ENCODE peak calls at places on chromosome 3, in five cellular contexts. M is A549, B is GM12878, O is K562, E is HepG2. U is an unnamed sample.

GRCh38 chr3:11220230-11220629 is 52.0 kb upstream of the ATG7 start:
- DNase-seq in B (no peak), O (no peak), M (no peak), E (no peak), U (peak)

GRCh38 chr3:72238836-72239235 is 453.9 kb upstream of the PROK2 start:
- DNase-seq in M (no peak), B (no peak), O (no peak), E (no peak), U (no peak)

GRCh38 chr3:49016414-49017228 is 1.8 kb downstream of the DALRD3 start:
- DNase-seq in B (no peak), E (no peak), M (no peak), O (no peak), U (no peak)

GRCh38 chr3:107999215-107999775 is 91.5 kb downstream of the CD47 start:
- DNase-seq in M (peak), B (no peak), E (no peak), O (no peak), U (no peak)

GRCh38 chr3:126567696-126568438 is 9.1 kb upstream of the C3orf22 start:
- DNase-seq in B (no peak), M (peak), E (peak), O (no peak), U (no peak)

GRCh38 chr3:16102905-16103364 is 71.5 kb upstream of the GALNT15 start:
- DNase-seq in B (no peak), M (peak), O (no peak), E (peak), U (no peak)

GRCh38 chr3:126746395-126747177 is 42.5 kb downstream of the CHCHD6 start:
- DNase-seq in E (peak), M (peak), B (no peak), O (peak), U (no peak)

GRCh38 chr3:194212021-194212868 is 76.3 kb downstream of the HES1 start:
- DNase-seq in M (no peak), E (no peak), O (no peak), B (no peak), U (no peak)

GRCh38 chr3:107560166-107560565 is 37.4 kb downstream of the BBX start:
- DNase-seq in E (no peak), M (no peak), B (no peak), O (no peak), U (no peak)

GRCh38 chr3:155495387-155495786 is 201.9 kb upstream of the STRIT1 start:
- DNase-seq in M (no peak), B (no peak), O (no peak), E (no peak), U (no peak)

GRCh38 chr3:115194461-115194860 is 47.4 kb upstream of the ZBTB20 start:
- DNase-seq in O (no peak), B (no peak), M (no peak), E (no peak), U (no peak)

GRCh38 chr3:164418426-164418825 is 659.9 kb downstream of the SI start:
- DNase-seq in M (no peak), E (no peak), B (no peak), O (no peak), U (no peak)

GRCh38 chr3:171001957-171002694 is 24.4 kb downstream of the SLC2A2 start:
- DNase-seq in E (peak), M (peak), B (peak), O (no peak), U (no peak)

GRCh38 chr3:190435618-190436017 is 14.1 kb downstream of the TMEM207 start:
- DNase-seq in O (no peak), E (no peak), M (no peak), B (no peak), U (no peak)

GRCh38 chr3:115217678-115218451 is 70.8 kb upstream of the ZBTB20 start:
- DNase-seq in B (no peak), E (peak), M (peak), O (peak), U (peak)

GRCh38 chr3:104887619-104888018 is 479.1 kb upstream of the ALCAM start:
- DNase-seq in B (no peak), E (no peak), O (no peak), M (no peak), U (no peak)

GRCh38 chr3:61903931-61904657 is 342.7 kb downstream of the PTPRG start:
- DNase-seq in M (no peak), E (no peak), B (no peak), O (no peak), U (no peak)

GRCh38 chr3:146134348-146135117 is 26.5 kb downstream of the PLOD2 start:
- DNase-seq in E (peak), O (no peak), M (no peak), B (no peak), U (no peak)

GRCh38 chr3:46865034-46865507 is 1.8 kb upstream of the MYL3 start:
- DNase-seq in E (no peak), M (no peak), B (no peak), O (no peak), U (no peak)

GRCh38 chr3:160617636-160618035 is 52.3 kb upstream of the KPNA4 start:
- DNase-seq in B (no peak), E (no peak), M (peak), O (no peak), U (no peak)

GRCh38 chr3:196399485-196399945 is 32.7 kb downstream of the UBXN7 start:
- DNase-seq in O (no peak), B (no peak), E (peak), M (peak), U (no peak)

GRCh38 chr3:15287565-15288330 is 44.6 kb downstream of the SH3BP5 start:
- DNase-seq in B (no peak), E (no peak), O (no peak), M (no peak), U (no peak)

GRCh38 chr3:49553320-49553689 is 972 bp upstream of the BSN start:
- DNase-seq in O (no peak), B (no peak), M (no peak), E (no peak), U (no peak)

GRCh38 chr3:129827765-129828164 is 65.7 kb downstream of the TMCC1 start:
- DNase-seq in E (no peak), M (no peak), O (no peak), B (peak), U (no peak)

GRCh38 chr3:129831503-129831902 is 62.0 kb downstream of the TMCC1 start:
- DNase-seq in M (no peak), E (no peak), O (no peak), B (no peak), U (no peak)

GRCh38 chr3:129824926-129825541 is 68.5 kb downstream of the TMCC1 start:
- DNase-seq in E (peak), O (peak), M (peak), B (peak), U (peak)

GRCh38 chr3:129834580-129834979 is 58.9 kb downstream of the TMCC1 start:
- DNase-seq in E (no peak), O (no peak), B (no peak), M (no peak), U (no peak)

GRCh38 chr3:129829640-129830039 is 63.9 kb downstream of the TMCC1 start:
- DNase-seq in B (no peak), M (peak), E (peak), O (peak), U (peak)
- TF ChIP-seq ESRRA in B (no peak), M (no peak), E (no peak), O (no peak), U (no peak)

GRCh38 chr3:87082806-87083440 is 92.0 kb upstream of the VGLL3 start:
- DNase-seq in B (no peak), M (peak), E (peak), O (no peak), U (no peak)
- TF ChIP-seq ESRRA in B (no peak), M (no peak), E (no peak), O (no peak), U (no peak)

DNA sequence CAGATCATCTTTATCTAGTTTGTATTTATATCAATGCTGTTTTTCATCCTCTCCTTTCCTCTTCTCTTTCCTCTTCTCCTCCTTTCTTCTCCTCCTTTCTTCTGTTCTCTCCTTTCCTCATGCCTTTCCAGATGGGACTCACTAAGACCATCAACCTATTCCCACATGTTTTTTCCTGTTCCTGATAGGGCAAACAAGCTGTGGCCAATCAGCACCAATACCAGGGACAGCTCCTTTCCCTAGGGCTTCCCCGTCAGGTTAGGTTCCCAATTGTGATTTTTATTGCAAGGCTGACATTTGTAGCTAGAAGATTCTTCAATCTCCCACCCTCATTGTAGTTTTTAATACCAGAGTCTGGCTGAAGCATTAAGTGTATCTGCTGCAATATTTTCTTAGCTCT is 76.3 kb upstream of the COL8A1 start:
- DNase-seq in O (peak), B (no peak), E (no peak), M (no peak), U (peak)
- TF ChIP-seq ESRRA in O (no peak), B (no peak), E (no peak), M (no peak), U (no peak)

DNA sequence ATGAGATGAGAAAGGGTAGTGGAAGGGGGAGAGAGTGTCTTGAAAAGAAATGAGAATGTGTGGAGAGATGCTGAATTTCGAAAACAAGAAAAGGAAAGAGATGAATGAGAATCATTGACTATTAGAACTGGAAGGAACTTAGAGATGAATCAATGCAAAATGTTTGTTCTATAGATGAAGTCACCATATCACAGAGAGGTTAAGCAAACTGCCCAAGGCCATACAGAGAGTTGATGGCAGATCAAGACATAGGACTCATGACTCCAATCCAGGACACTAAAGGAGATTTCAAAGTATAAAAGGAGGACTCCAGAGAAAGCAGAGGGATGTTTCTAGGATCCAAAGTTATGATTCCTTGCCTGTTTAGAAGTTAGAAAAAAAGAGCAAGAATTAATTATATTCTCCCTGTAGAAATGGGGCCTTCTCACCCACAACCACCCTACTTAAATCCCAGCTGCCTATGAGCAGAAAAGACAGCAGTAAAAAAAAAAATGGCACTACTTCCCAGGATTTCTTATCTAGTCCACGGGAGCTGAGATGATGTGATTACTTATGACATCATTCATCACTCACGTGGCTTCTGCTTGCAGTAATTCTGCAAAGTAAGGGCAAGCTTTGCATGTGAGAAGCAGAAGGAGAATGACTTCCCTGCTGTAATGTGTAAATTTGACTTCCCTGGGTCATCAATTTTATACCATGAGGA is 210.8 kb upstream of the MRPL3 start:
- DNase-seq in E (no peak), M (no peak), O (no peak), B (no peak), U (no peak)
- TF ChIP-seq ESRRA in E (no peak), M (no peak), O (no peak), B (no peak), U (no peak)

GRCh38 chr3:192417012-192417411 is 310.3 kb downstream of the FGF12 start:
- DNase-seq in B (no peak), E (no peak), O (no peak), M (no peak), U (no peak)

GRCh38 chr3:192410684-192410960 is 316.7 kb downstream of the FGF12 start:
- DNase-seq in E (no peak), M (no peak), O (no peak), B (no peak), U (no peak)

GRCh38 chr3:192409838-192410683 is 317.3 kb downstream of the FGF12 start:
- DNase-seq in B (no peak), M (peak), E (no peak), O (no peak), U (peak)

GRCh38 chr3:192409203-192409837 is 318.0 kb downstream of the FGF12 start:
- DNase-seq in O (no peak), B (no peak), E (no peak), M (peak), U (peak)

DNA sequence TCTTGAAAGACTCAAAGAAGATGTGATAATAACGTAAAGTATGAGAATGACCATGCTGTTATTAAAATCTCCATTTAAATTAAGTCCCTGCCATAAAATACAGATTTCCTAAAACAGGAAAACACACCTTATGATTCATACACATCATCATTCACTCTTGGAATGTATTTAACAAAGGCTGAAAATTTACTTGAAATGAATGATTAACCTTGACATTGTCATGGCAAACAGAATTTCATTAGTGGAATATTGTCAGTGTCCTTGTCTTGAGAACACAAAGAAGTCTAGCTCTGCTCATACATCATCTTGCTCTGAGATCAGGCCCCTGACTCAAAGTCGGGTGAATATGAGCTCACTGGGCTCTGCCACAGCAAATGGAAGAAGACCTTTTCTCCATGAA is 313.9 kb downstream of the FGF12 start:
- DNase-seq in E (no peak), B (no peak), M (peak), O (no peak), U (no peak)
- TF ChIP-seq ESRRA in E (no peak), B (no peak), M (no peak), O (no peak), U (no peak)

GRCh38 chr3:42664443-42664814 is 10.9 kb downstream of the ZBTB47 start:
- DNase-seq in B (no peak), O (no peak), E (no peak), M (no peak), U (no peak)

GRCh38 chr3:42666577-42666998 is 13.1 kb downstream of the ZBTB47 start:
- DNase-seq in B (no peak), M (no peak), E (no peak), O (no peak), U (no peak)

GRCh38 chr3:42665050-42665878 is 11.8 kb downstream of the ZBTB47 start:
- DNase-seq in B (no peak), O (no peak), E (no peak), M (no peak), U (no peak)

GRCh38 chr3:42667096-42667522 is 13.6 kb downstream of the ZBTB47 start:
- DNase-seq in O (no peak), E (no peak), B (no peak), M (no peak), U (no peak)

GRCh38 chr3:42666022-42666421 is 12.5 kb downstream of the ZBTB47 start:
- DNase-seq in M (no peak), E (no peak), B (no peak), O (no peak), U (no peak)
- TF ChIP-seq ESRRA in M (no peak), E (no peak), B (no peak), O (no peak), U (no peak)

DNA sequence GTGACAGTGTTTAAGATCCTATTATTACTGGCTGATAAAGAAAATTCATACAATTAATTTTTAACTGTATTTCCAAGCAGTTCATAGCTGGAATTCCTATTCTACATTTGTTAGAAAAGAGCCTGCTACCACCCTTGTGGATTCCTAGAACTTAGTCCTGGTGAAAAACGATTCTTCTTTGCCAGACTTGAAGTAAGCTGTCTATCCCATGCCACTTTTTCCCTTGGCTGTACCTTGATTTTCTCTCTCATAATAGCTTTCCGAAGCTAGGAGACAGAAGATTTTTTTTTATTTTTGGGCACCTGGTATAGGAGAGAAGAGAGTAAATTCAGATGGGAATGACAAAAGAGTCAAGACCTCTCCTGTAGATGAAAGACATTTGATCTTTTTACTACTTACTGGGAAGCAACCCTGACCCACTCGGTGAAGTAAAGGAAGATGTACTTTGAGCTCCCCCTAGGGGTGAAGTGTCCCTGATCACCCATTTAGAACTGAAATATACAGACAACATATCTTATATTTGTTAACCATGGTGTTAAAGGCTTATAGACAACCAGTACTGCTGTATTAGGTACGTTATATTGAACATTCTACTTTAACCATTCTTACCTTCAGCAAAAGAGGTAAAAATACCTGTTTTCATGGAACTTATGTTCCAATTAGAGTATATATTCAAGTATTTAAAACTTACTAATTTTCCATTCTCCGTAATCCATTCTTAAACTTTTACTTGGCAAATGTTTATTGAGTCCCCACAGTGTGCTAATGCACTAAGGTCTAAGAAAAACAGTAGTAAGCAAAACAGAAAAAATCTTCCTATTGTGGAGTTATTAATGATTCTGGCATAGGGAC is 36.2 kb upstream of the C3orf38 start:
- DNase-seq in M (peak), B (peak), E (peak), O (peak), U (peak)
- TF ChIP-seq ESRRA in M (no peak), B (no peak), E (no peak), O (no peak), U (no peak)

GRCh38 chr3:180987344-180987743 is 2.2 kb downstream of the DNAJC19 start:
- DNase-seq in E (no peak), O (no peak), B (no peak), M (no peak), U (no peak)
- TF ChIP-seq ESRRA in E (no peak), O (no peak), B (no peak), M (no peak), U (no peak)

GRCh38 chr3:158788446-158788845 is 13.4 kb upstream of the MFSD1 start:
- DNase-seq in M (no peak), E (no peak), O (no peak), B (no peak), U (no peak)
- TF ChIP-seq ESRRA in M (peak), E (no peak), O (peak), B (no peak), U (no peak)

DNA sequence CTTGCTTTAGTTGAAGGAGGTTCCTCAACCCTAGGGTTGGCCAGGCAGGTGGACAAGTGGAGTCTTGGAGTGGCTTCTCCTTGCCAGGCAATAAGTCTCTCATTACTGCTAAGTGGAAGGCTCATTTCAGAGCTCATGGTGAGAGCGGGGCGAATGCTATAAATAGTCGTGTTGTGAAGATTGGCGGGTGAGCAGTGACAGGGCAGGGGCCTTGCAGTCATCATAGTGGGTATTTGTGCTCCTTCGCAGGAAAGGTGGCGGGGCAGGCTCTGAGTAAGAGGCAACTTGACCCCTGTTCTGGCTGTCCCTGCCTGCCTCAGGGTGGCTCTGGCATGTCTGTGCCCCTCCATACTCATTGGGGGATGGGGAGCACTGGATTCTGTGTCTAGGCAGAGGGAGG is 8.7 kb upstream of the GRM2 start:
- DNase-seq in B (no peak), M (no peak), E (no peak), O (no peak), U (no peak)
- TF ChIP-seq ESRRA in B (no peak), M (no peak), E (no peak), O (no peak), U (no peak)